ENCODE peak calls at places on chromosomes 13 and 19, in seven cellular contexts. T is uterus, E is prostate gland, Q is right cardiac atrium, Z is lung, W is mesendoderm, L is K562. M is an unnamed sample.

GRCh38 chr19:1247747-1248453 is 483 bp upstream of the MIDN start:
- DNase-seq in T (no peak), E (peak), Q (peak), Z (peak), W (peak), L (no peak), M (no peak)

GRCh38 chr13:113153810-113154748 is 4.4 kb upstream of the PROZ start:
- DNase-seq in T (peak), E (peak), Q (peak), Z (peak), W (peak), L (peak), M (no peak)

GRCh38 chr19:39150235-39150634 is 24.6 kb downstream of the PAK4 start:
- DNase-seq in T (no peak), E (no peak), Q (peak), Z (no peak), W (no peak), L (no peak), M (no peak)

GRCh38 chr19:5480427-5480836 is 25.2 kb downstream of the ZNRF4 start:
- DNase-seq in T (no peak), E (no peak), Q (no peak), Z (no peak), W (peak), L (peak), M (no peak)

GRCh38 chr13:49859568-49859967 is 67.1 kb upstream of the KPNA3 start:
- DNase-seq in T (no peak), E (no peak), Q (no peak), Z (peak), W (no peak), L (no peak), M (peak)

GRCh38 chr13:111228262-111229144 is 91.9 kb upstream of the TEX29 start:
- DNase-seq in T (no peak), E (no peak), Q (no peak), Z (no peak), W (peak), L (no peak), M (no peak)

GRCh38 chr13:109654341-109655205 is 131.8 kb downstream of the IRS2 start:
- DNase-seq in T (no peak), E (no peak), Q (no peak), Z (no peak), W (no peak), L (no peak), M (no peak)

GRCh38 chr13:36915891-36916640 is 4.0 kb downstream of the SMAD9 start:
- DNase-seq in T (no peak), E (no peak), Q (no peak), Z (no peak), W (no peak), L (no peak), M (no peak)

GRCh38 chr13:108877300-108877699 is 247.9 kb downstream of the MYO16 start:
- DNase-seq in T (no peak), E (no peak), Q (no peak), Z (no peak), W (no peak), L (no peak), M (no peak)

GRCh38 chr13:102440259-102440936 is 38.5 kb upstream of the FGF14 start:
- DNase-seq in T (no peak), E (no peak), Q (no peak), Z (no peak), W (no peak), L (no peak), M (peak)

GRCh38 chr19:15297416-15298224 is 34.7 kb downstream of the BRD4 start:
- DNase-seq in T (no peak), E (peak), Q (no peak), Z (no peak), W (peak), L (no peak), M (no peak)

GRCh38 chr19:640156-640548 is 473 bp downstream of the FGF22 start:
- DNase-seq in T (no peak), E (no peak), Q (no peak), Z (no peak), W (no peak), L (no peak), M (no peak)

GRCh38 chr19:50430888-50431342 is 1.8 kb upstream of the MYBPC2 start:
- DNase-seq in T (no peak), E (no peak), Q (no peak), Z (no peak), W (no peak), L (no peak), M (no peak)

GRCh38 chr13:40348096-40348679 is 318.3 kb downstream of the FOXO1 start:
- DNase-seq in T (no peak), E (no peak), Q (no peak), Z (no peak), W (peak), L (no peak), M (no peak)

GRCh38 chr19:54179921-54180452 is 7.0 kb upstream of the TMC4 start:
- DNase-seq in T (no peak), E (no peak), Q (no peak), Z (no peak), W (peak), L (peak), M (no peak)

GRCh38 chr19:47713046-47714021 is at the start of gene EHD2:
- DNase-seq in T (peak), E (peak), Q (peak), Z (peak), W (peak), L (peak), M (no peak)

GRCh38 chr13:44758595-44759221 is 182.6 kb upstream of the TSC22D1 start:
- DNase-seq in T (no peak), E (peak), Q (no peak), Z (no peak), W (no peak), L (no peak), M (peak)

GRCh38 chr19:54189020-54189667 is at the start of gene MBOAT7:
- DNase-seq in T (no peak), E (no peak), Q (no peak), Z (no peak), W (no peak), L (peak), M (no peak)

GRCh38 chr19:50264483-50265186 is 61.2 kb downstream of the MYH14 start:
- DNase-seq in T (no peak), E (no peak), Q (no peak), Z (no peak), W (peak), L (peak), M (no peak)

GRCh38 chr19:9032136-9032626 is 22.0 kb upstream of the MUC16 start:
- DNase-seq in T (no peak), E (peak), Q (no peak), Z (no peak), W (no peak), L (no peak), M (peak)

GRCh38 chr13:37656247-37656940 is 57.8 kb upstream of the POSTN start:
- DNase-seq in T (no peak), E (no peak), Q (no peak), Z (no peak), W (peak), L (no peak), M (peak)

GRCh38 chr13:104314926-104315535 is 1248.8 kb upstream of the SLC10A2 start:
- DNase-seq in T (no peak), E (no peak), Q (no peak), Z (no peak), W (no peak), L (no peak), M (no peak)

GRCh38 chr13:98880673-98881072 is 97.2 kb downstream of the DOCK9 start:
- DNase-seq in T (no peak), E (no peak), Q (no peak), Z (no peak), W (no peak), L (no peak), M (no peak)

GRCh38 chr13:92137519-92137918 is 739.1 kb downstream of the GPC5 start:
- DNase-seq in T (no peak), E (no peak), Q (no peak), Z (no peak), W (no peak), L (no peak), M (no peak)

GRCh38 chr13:109700176-109700575 is 86.2 kb downstream of the IRS2 start:
- DNase-seq in T (no peak), E (no peak), Q (peak), Z (peak), W (peak), L (peak), M (peak)

GRCh38 chr13:103081435-103081834 is 15.2 kb upstream of the SLC10A2 start:
- DNase-seq in T (no peak), E (no peak), Q (no peak), Z (no peak), W (no peak), L (no peak), M (no peak)

GRCh38 chr19:4609878-4610511 is 29.3 kb upstream of the TNFAIP8L1 start:
- DNase-seq in T (no peak), E (no peak), Q (peak), Z (no peak), W (no peak), L (no peak), M (no peak)

GRCh38 chr13:80237646-80238045 is 103.3 kb downstream of the SPRY2 start:
- DNase-seq in T (no peak), E (no peak), Q (no peak), Z (no peak), W (no peak), L (no peak), M (no peak)

GRCh38 chr19:11179716-11180297 is 17.5 kb downstream of the KANK2 start:
- DNase-seq in T (no peak), E (no peak), Q (peak), Z (no peak), W (no peak), L (no peak), M (no peak)

GRCh38 chr13:76014618-76015315 is 378.6 kb downstream of the LMO7 start:
- DNase-seq in T (no peak), E (no peak), Q (no peak), Z (no peak), W (no peak), L (no peak), M (peak)

GRCh38 chr19:1449467-1450442 is at the start of gene APC2:
- DNase-seq in T (no peak), E (no peak), Q (peak), Z (no peak), W (peak), L (peak), M (no peak)

GRCh38 chr19:58555369-58555885 is 522 bp upstream of the CHMP2A start:
- DNase-seq in T (no peak), E (no peak), Q (no peak), Z (no peak), W (no peak), L (no peak), M (no peak)

GRCh38 chr19:37055330-37055729 is 22.9 kb upstream of the ZNF420 start:
- DNase-seq in T (no peak), E (no peak), Q (no peak), Z (no peak), W (no peak), L (no peak), M (no peak)

GRCh38 chr19:50875795-50876422 is 2.7 kb downstream of the KLK2 start:
- DNase-seq in T (no peak), E (no peak), Q (no peak), Z (no peak), W (no peak), L (no peak), M (no peak)

GRCh38 chr13:102132896-102133295 is 269.0 kb downstream of the FGF14 start:
- DNase-seq in T (no peak), E (no peak), Q (no peak), Z (no peak), W (no peak), L (no peak), M (no peak)

GRCh38 chr19:22116760-22117159 is 64.5 kb downstream of the ZNF257 start:
- DNase-seq in T (no peak), E (no peak), Q (no peak), Z (no peak), W (no peak), L (no peak), M (no peak)

GRCh38 chr19:42268704-42269517 is at the start of gene CIC:
- DNase-seq in T (peak), E (peak), Q (peak), Z (peak), W (peak), L (peak), M (peak)

GRCh38 chr19:42271861-42272534 is 2.9 kb downstream of the CIC start:
- DNase-seq in T (peak), E (no peak), Q (peak), Z (no peak), W (no peak), L (no peak), M (no peak)

GRCh38 chr19:42271045-42271419 is 2.0 kb downstream of the CIC start:
- DNase-seq in T (no peak), E (no peak), Q (no peak), Z (no peak), W (no peak), L (no peak), M (no peak)

GRCh38 chr19:42269518-42270345 is 680 bp downstream of the CIC start:
- DNase-seq in T (peak), E (no peak), Q (peak), Z (peak), W (no peak), L (no peak), M (no peak)

DNA sequence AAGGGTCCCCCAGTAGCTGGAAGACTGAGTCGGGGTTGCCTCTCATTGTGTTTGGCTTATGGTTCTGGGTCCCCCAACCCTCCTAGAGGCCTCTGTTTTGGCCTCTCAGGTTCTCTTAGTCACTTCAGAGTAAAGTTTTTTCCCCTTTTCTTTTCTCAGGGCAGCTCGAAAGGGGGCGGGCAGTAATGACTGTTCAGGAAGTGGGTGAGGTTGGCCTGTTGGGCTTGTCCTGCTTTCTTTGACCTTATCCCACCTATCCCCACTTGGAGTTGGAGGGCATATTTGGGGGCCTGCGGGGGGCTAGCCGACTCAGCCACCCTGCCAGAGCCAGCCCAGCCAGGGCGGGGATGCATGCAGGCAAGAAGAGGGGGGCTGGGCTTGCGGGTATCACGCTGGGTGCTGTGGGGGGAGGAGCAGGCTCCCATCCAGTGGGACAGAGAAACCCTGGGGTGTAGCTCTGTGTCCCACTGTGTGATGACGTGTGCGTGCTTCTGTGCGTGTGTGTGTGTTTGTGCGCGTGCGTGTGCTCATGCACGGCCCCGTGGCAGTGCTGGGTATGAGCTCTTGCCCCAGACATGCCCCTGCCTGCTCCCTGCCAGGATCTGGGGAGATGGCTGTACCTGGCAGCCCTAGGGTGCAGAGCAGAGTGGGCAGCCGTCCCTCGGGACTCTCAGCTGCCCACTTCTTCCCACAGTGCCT is 1.4 kb downstream of the CIC start:
- DNase-seq in T (peak), E (peak), Q (peak), Z (no peak), W (no peak), L (no peak), M (peak)
- H3K27ac ChIP-seq in T (peak), E (peak), Q (peak), Z (peak), W (no peak), L (peak), M (peak)

GRCh38 chr19:35051796-35052195 is 10.3 kb downstream of the HPN start:
- DNase-seq in T (no peak), E (no peak), Q (no peak), Z (no peak), W (no peak), L (no peak), M (no peak)
- H3K27ac ChIP-seq in T (no peak), E (no peak), Q (no peak), Z (no peak), W (no peak), L (no peak), M (no peak)

DNA sequence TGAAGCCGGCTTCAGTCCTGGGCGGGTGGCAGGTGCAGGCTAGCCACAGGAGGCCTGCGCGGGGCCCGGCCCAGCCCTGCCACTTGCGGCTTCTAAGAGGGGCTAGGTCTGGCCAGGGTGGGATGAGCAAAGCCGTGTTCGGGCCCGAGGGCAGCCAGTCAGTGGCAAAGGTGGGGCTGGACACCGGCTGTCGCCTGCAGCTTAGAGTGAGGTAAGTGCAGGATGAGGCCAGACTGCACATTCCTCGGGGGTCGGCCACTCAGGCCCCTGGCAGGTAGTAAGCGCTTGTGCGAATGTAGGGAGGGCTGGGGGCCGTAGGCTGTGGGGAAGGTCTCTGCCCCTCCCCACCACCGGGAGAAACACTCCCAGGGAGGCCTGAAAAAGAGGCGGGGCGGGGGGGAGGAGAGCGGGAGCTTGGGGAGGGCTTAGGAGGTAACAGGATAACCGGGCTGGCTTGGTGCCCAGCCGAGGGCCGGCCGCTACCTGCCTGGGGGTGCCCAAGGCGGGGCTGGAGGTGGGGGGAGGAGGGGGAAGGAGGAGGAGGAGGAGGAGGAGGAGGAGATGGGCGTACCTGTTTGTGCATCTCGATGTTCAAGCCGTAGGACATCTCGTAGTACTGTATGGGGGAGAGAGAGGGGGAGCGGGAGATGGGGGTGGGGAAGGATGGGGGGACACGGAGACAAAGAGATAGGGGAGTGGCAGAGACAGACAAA is 6.4 kb downstream of the TLE5 start:
- DNase-seq in T (peak), E (peak), Q (no peak), Z (peak), W (peak), L (peak), M (peak)
- H3K27ac ChIP-seq in T (peak), E (peak), Q (no peak), Z (no peak), W (no peak), L (no peak), M (peak)

GRCh38 chr19:55256562-55257460 is 2.0 kb downstream of the PPP6R1 start:
- DNase-seq in T (no peak), E (no peak), Q (no peak), Z (no peak), W (no peak), L (no peak), M (no peak)
- H3K27ac ChIP-seq in T (no peak), E (no peak), Q (no peak), Z (no peak), W (no peak), L (peak), M (no peak)

M was measured in epithelial cell of prostate.